ENCODE peak calls at places on chromosomes 13 and 19, in nine cellular contexts. One of them, this sample, is unnamed.

GRCh38 chr13:50403311-50403710 is 388.1 kb downstream of the KCNRG start:
- DNase-seq in breast epithelium: peak
- DNase-seq in fibroblast of gingiva: no peak
- DNase-seq in effector memory CD8-positive, alpha-beta T cell: no peak
- DNase-seq in activated naive CD8-positive, alpha-beta T cell treated with anti-CD3 and anti-CD28 coated beads, Interleukin-2, amount 50 U/mL, for 24 hours: no peak
- DNase-seq in neuronal stem cell: no peak
- DNase-seq in ecto neural progenitor cell: no peak
- DNase-seq in activated CD8-positive, alpha-beta memory T cell treated with anti-CD3 and anti-CD28 coated beads for 48 hours: no peak
- DNase-seq in CD8-positive, alpha-beta T cell: no peak
- DNase-seq in this sample: no peak

GRCh38 chr19:45443462-45444317 is 20.0 kb upstream of the ERCC1 start:
- DNase-seq in activated naive CD8-positive, alpha-beta T cell treated with anti-CD3 and anti-CD28 coated beads, Interleukin-2, amount 50 U/mL, for 24 hours: peak
- DNase-seq in activated CD8-positive, alpha-beta memory T cell treated with anti-CD3 and anti-CD28 coated beads for 48 hours: no peak
- DNase-seq in breast epithelium: peak
- DNase-seq in ecto neural progenitor cell: peak
- DNase-seq in neuronal stem cell: peak
- DNase-seq in fibroblast of gingiva: peak
- DNase-seq in effector memory CD8-positive, alpha-beta T cell: peak
- DNase-seq in CD8-positive, alpha-beta T cell: peak
- DNase-seq in this sample: peak

GRCh38 chr19:15439078-15439799 is 10.5 kb downstream of the WIZ start:
- DNase-seq in fibroblast of gingiva: no peak
- DNase-seq in activated CD8-positive, alpha-beta memory T cell treated with anti-CD3 and anti-CD28 coated beads for 48 hours: no peak
- DNase-seq in ecto neural progenitor cell: no peak
- DNase-seq in activated naive CD8-positive, alpha-beta T cell treated with anti-CD3 and anti-CD28 coated beads, Interleukin-2, amount 50 U/mL, for 24 hours: no peak
- DNase-seq in breast epithelium: no peak
- DNase-seq in neuronal stem cell: no peak
- DNase-seq in CD8-positive, alpha-beta T cell: no peak
- DNase-seq in effector memory CD8-positive, alpha-beta T cell: no peak
- DNase-seq in this sample: no peak

GRCh38 chr13:44565881-44566280 is 10.2 kb downstream of the TSC22D1 start:
- DNase-seq in ecto neural progenitor cell: no peak
- DNase-seq in activated CD8-positive, alpha-beta memory T cell treated with anti-CD3 and anti-CD28 coated beads for 48 hours: no peak
- DNase-seq in CD8-positive, alpha-beta T cell: no peak
- DNase-seq in activated naive CD8-positive, alpha-beta T cell treated with anti-CD3 and anti-CD28 coated beads, Interleukin-2, amount 50 U/mL, for 24 hours: no peak
- DNase-seq in breast epithelium: no peak
- DNase-seq in effector memory CD8-positive, alpha-beta T cell: no peak
- DNase-seq in fibroblast of gingiva: no peak
- DNase-seq in neuronal stem cell: no peak
- DNase-seq in this sample: peak

GRCh38 chr19:41696402-41697197 is 8.5 kb upstream of the CEACAM7 start:
- DNase-seq in activated naive CD8-positive, alpha-beta T cell treated with anti-CD3 and anti-CD28 coated beads, Interleukin-2, amount 50 U/mL, for 24 hours: no peak
- DNase-seq in effector memory CD8-positive, alpha-beta T cell: no peak
- DNase-seq in activated CD8-positive, alpha-beta memory T cell treated with anti-CD3 and anti-CD28 coated beads for 48 hours: no peak
- DNase-seq in neuronal stem cell: no peak
- DNase-seq in breast epithelium: no peak
- DNase-seq in fibroblast of gingiva: no peak
- DNase-seq in CD8-positive, alpha-beta T cell: peak
- DNase-seq in ecto neural progenitor cell: peak
- DNase-seq in this sample: no peak

GRCh38 chr19:45462174-45462573 is 5.6 kb upstream of the FOSB start:
- DNase-seq in activated CD8-positive, alpha-beta memory T cell treated with anti-CD3 and anti-CD28 coated beads for 48 hours: no peak
- DNase-seq in activated naive CD8-positive, alpha-beta T cell treated with anti-CD3 and anti-CD28 coated beads, Interleukin-2, amount 50 U/mL, for 24 hours: no peak
- DNase-seq in ecto neural progenitor cell: no peak
- DNase-seq in CD8-positive, alpha-beta T cell: no peak
- DNase-seq in effector memory CD8-positive, alpha-beta T cell: no peak
- DNase-seq in fibroblast of gingiva: no peak
- DNase-seq in breast epithelium: no peak
- DNase-seq in neuronal stem cell: no peak
- DNase-seq in this sample: no peak

GRCh38 chr13:48770372-48770771 is 116.6 kb downstream of the CYSLTR2 start:
- DNase-seq in ecto neural progenitor cell: no peak
- DNase-seq in activated naive CD8-positive, alpha-beta T cell treated with anti-CD3 and anti-CD28 coated beads, Interleukin-2, amount 50 U/mL, for 24 hours: no peak
- DNase-seq in effector memory CD8-positive, alpha-beta T cell: no peak
- DNase-seq in fibroblast of gingiva: no peak
- DNase-seq in activated CD8-positive, alpha-beta memory T cell treated with anti-CD3 and anti-CD28 coated beads for 48 hours: no peak
- DNase-seq in neuronal stem cell: no peak
- DNase-seq in CD8-positive, alpha-beta T cell: no peak
- DNase-seq in breast epithelium: no peak
- DNase-seq in this sample: no peak

GRCh38 chr13:100508996-100509395 is 79.6 kb downstream of the GGACT start:
- DNase-seq in neuronal stem cell: no peak
- DNase-seq in breast epithelium: no peak
- DNase-seq in ecto neural progenitor cell: no peak
- DNase-seq in activated CD8-positive, alpha-beta memory T cell treated with anti-CD3 and anti-CD28 coated beads for 48 hours: no peak
- DNase-seq in fibroblast of gingiva: peak
- DNase-seq in CD8-positive, alpha-beta T cell: no peak
- DNase-seq in effector memory CD8-positive, alpha-beta T cell: no peak
- DNase-seq in activated naive CD8-positive, alpha-beta T cell treated with anti-CD3 and anti-CD28 coated beads, Interleukin-2, amount 50 U/mL, for 24 hours: no peak
- DNase-seq in this sample: no peak

GRCh38 chr13:113317031-113317430 is 20.0 kb downstream of the LAMP1 start:
- DNase-seq in activated CD8-positive, alpha-beta memory T cell treated with anti-CD3 and anti-CD28 coated beads for 48 hours: no peak
- DNase-seq in neuronal stem cell: no peak
- DNase-seq in effector memory CD8-positive, alpha-beta T cell: no peak
- DNase-seq in CD8-positive, alpha-beta T cell: no peak
- DNase-seq in activated naive CD8-positive, alpha-beta T cell treated with anti-CD3 and anti-CD28 coated beads, Interleukin-2, amount 50 U/mL, for 24 hours: no peak
- DNase-seq in fibroblast of gingiva: no peak
- DNase-seq in ecto neural progenitor cell: no peak
- DNase-seq in breast epithelium: no peak
- DNase-seq in this sample: no peak

GRCh38 chr13:77833331-77833863 is 85.2 kb downstream of the EDNRB start:
- DNase-seq in ecto neural progenitor cell: no peak
- DNase-seq in breast epithelium: no peak
- DNase-seq in activated CD8-positive, alpha-beta memory T cell treated with anti-CD3 and anti-CD28 coated beads for 48 hours: no peak
- DNase-seq in fibroblast of gingiva: peak
- DNase-seq in CD8-positive, alpha-beta T cell: no peak
- DNase-seq in effector memory CD8-positive, alpha-beta T cell: no peak
- DNase-seq in activated naive CD8-positive, alpha-beta T cell treated with anti-CD3 and anti-CD28 coated beads, Interleukin-2, amount 50 U/mL, for 24 hours: no peak
- DNase-seq in neuronal stem cell: no peak
- DNase-seq in this sample: no peak

GRCh38 chr13:110676511-110677204 is 29.3 kb downstream of the CARS2 start:
- DNase-seq in activated naive CD8-positive, alpha-beta T cell treated with anti-CD3 and anti-CD28 coated beads, Interleukin-2, amount 50 U/mL, for 24 hours: peak
- DNase-seq in breast epithelium: no peak
- DNase-seq in activated CD8-positive, alpha-beta memory T cell treated with anti-CD3 and anti-CD28 coated beads for 48 hours: no peak
- DNase-seq in fibroblast of gingiva: no peak
- DNase-seq in ecto neural progenitor cell: no peak
- DNase-seq in effector memory CD8-positive, alpha-beta T cell: peak
- DNase-seq in CD8-positive, alpha-beta T cell: no peak
- DNase-seq in neuronal stem cell: no peak
- DNase-seq in this sample: no peak

GRCh38 chr13:48096670-48097069 is 1.8 kb upstream of the MED4 start:
- DNase-seq in fibroblast of gingiva: no peak
- DNase-seq in breast epithelium: no peak
- DNase-seq in effector memory CD8-positive, alpha-beta T cell: no peak
- DNase-seq in ecto neural progenitor cell: no peak
- DNase-seq in activated naive CD8-positive, alpha-beta T cell treated with anti-CD3 and anti-CD28 coated beads, Interleukin-2, amount 50 U/mL, for 24 hours: no peak
- DNase-seq in CD8-positive, alpha-beta T cell: no peak
- DNase-seq in neuronal stem cell: no peak
- DNase-seq in activated CD8-positive, alpha-beta memory T cell treated with anti-CD3 and anti-CD28 coated beads for 48 hours: no peak
- DNase-seq in this sample: no peak

GRCh38 chr13:23372264-23372905 is 61.1 kb downstream of the SACS start:
- DNase-seq in neuronal stem cell: no peak
- DNase-seq in fibroblast of gingiva: no peak
- DNase-seq in effector memory CD8-positive, alpha-beta T cell: no peak
- DNase-seq in activated CD8-positive, alpha-beta memory T cell treated with anti-CD3 and anti-CD28 coated beads for 48 hours: no peak
- DNase-seq in activated naive CD8-positive, alpha-beta T cell treated with anti-CD3 and anti-CD28 coated beads, Interleukin-2, amount 50 U/mL, for 24 hours: no peak
- DNase-seq in CD8-positive, alpha-beta T cell: no peak
- DNase-seq in ecto neural progenitor cell: no peak
- DNase-seq in breast epithelium: no peak
- DNase-seq in this sample: peak

GRCh38 chr19:40464059-40465024 is 1.2 kb downstream of the BLVRB start:
- DNase-seq in activated naive CD8-positive, alpha-beta T cell treated with anti-CD3 and anti-CD28 coated beads, Interleukin-2, amount 50 U/mL, for 24 hours: peak
- DNase-seq in breast epithelium: peak
- DNase-seq in CD8-positive, alpha-beta T cell: peak
- DNase-seq in ecto neural progenitor cell: peak
- DNase-seq in neuronal stem cell: peak
- DNase-seq in effector memory CD8-positive, alpha-beta T cell: peak
- DNase-seq in activated CD8-positive, alpha-beta memory T cell treated with anti-CD3 and anti-CD28 coated beads for 48 hours: no peak
- DNase-seq in fibroblast of gingiva: peak
- DNase-seq in this sample: peak

GRCh38 chr13:50357136-50357535 is 341.9 kb downstream of the KCNRG start:
- DNase-seq in activated naive CD8-positive, alpha-beta T cell treated with anti-CD3 and anti-CD28 coated beads, Interleukin-2, amount 50 U/mL, for 24 hours: no peak
- DNase-seq in activated CD8-positive, alpha-beta memory T cell treated with anti-CD3 and anti-CD28 coated beads for 48 hours: no peak
- DNase-seq in CD8-positive, alpha-beta T cell: no peak
- DNase-seq in fibroblast of gingiva: no peak
- DNase-seq in ecto neural progenitor cell: no peak
- DNase-seq in neuronal stem cell: no peak
- DNase-seq in breast epithelium: no peak
- DNase-seq in effector memory CD8-positive, alpha-beta T cell: no peak
- DNase-seq in this sample: no peak

GRCh38 chr13:78047151-78047550 is 128.5 kb upstream of the EDNRB start:
- DNase-seq in CD8-positive, alpha-beta T cell: no peak
- DNase-seq in fibroblast of gingiva: no peak
- DNase-seq in breast epithelium: no peak
- DNase-seq in activated CD8-positive, alpha-beta memory T cell treated with anti-CD3 and anti-CD28 coated beads for 48 hours: no peak
- DNase-seq in neuronal stem cell: no peak
- DNase-seq in ecto neural progenitor cell: no peak
- DNase-seq in effector memory CD8-positive, alpha-beta T cell: no peak
- DNase-seq in activated naive CD8-positive, alpha-beta T cell treated with anti-CD3 and anti-CD28 coated beads, Interleukin-2, amount 50 U/mL, for 24 hours: no peak
- DNase-seq in this sample: no peak

GRCh38 chr13:58025821-58026220 is 394.3 kb downstream of the PCDH17 start:
- DNase-seq in fibroblast of gingiva: no peak
- DNase-seq in neuronal stem cell: no peak
- DNase-seq in breast epithelium: no peak
- DNase-seq in activated CD8-positive, alpha-beta memory T cell treated with anti-CD3 and anti-CD28 coated beads for 48 hours: no peak
- DNase-seq in effector memory CD8-positive, alpha-beta T cell: no peak
- DNase-seq in activated naive CD8-positive, alpha-beta T cell treated with anti-CD3 and anti-CD28 coated beads, Interleukin-2, amount 50 U/mL, for 24 hours: no peak
- DNase-seq in CD8-positive, alpha-beta T cell: no peak
- DNase-seq in ecto neural progenitor cell: no peak
- DNase-seq in this sample: no peak

GRCh38 chr13:25179011-25179410 is 6.9 kb upstream of the AMER2 start:
- DNase-seq in breast epithelium: no peak
- DNase-seq in effector memory CD8-positive, alpha-beta T cell: no peak
- DNase-seq in ecto neural progenitor cell: no peak
- DNase-seq in activated CD8-positive, alpha-beta memory T cell treated with anti-CD3 and anti-CD28 coated beads for 48 hours: no peak
- DNase-seq in activated naive CD8-positive, alpha-beta T cell treated with anti-CD3 and anti-CD28 coated beads, Interleukin-2, amount 50 U/mL, for 24 hours: no peak
- DNase-seq in fibroblast of gingiva: no peak
- DNase-seq in CD8-positive, alpha-beta T cell: no peak
- DNase-seq in neuronal stem cell: no peak
- DNase-seq in this sample: no peak

GRCh38 chr13:29702912-29703351 is 107.4 kb upstream of the SLC7A1 start:
- DNase-seq in effector memory CD8-positive, alpha-beta T cell: no peak
- DNase-seq in CD8-positive, alpha-beta T cell: no peak
- DNase-seq in ecto neural progenitor cell: no peak
- DNase-seq in activated naive CD8-positive, alpha-beta T cell treated with anti-CD3 and anti-CD28 coated beads, Interleukin-2, amount 50 U/mL, for 24 hours: no peak
- DNase-seq in breast epithelium: no peak
- DNase-seq in fibroblast of gingiva: peak
- DNase-seq in activated CD8-positive, alpha-beta memory T cell treated with anti-CD3 and anti-CD28 coated beads for 48 hours: no peak
- DNase-seq in neuronal stem cell: no peak
- DNase-seq in this sample: peak

GRCh38 chr19:45444318-45445041 is 20.8 kb upstream of the ERCC1 start:
- DNase-seq in ecto neural progenitor cell: peak
- DNase-seq in neuronal stem cell: peak
- DNase-seq in activated naive CD8-positive, alpha-beta T cell treated with anti-CD3 and anti-CD28 coated beads, Interleukin-2, amount 50 U/mL, for 24 hours: peak
- DNase-seq in fibroblast of gingiva: peak
- DNase-seq in CD8-positive, alpha-beta T cell: peak
- DNase-seq in effector memory CD8-positive, alpha-beta T cell: peak
- DNase-seq in breast epithelium: peak
- DNase-seq in activated CD8-positive, alpha-beta memory T cell treated with anti-CD3 and anti-CD28 coated beads for 48 hours: peak
- DNase-seq in this sample: peak

GRCh38 chr19:38276942-38277517 is 12.7 kb downstream of the SPINT2 start:
- DNase-seq in fibroblast of gingiva: no peak
- DNase-seq in activated CD8-positive, alpha-beta memory T cell treated with anti-CD3 and anti-CD28 coated beads for 48 hours: no peak
- DNase-seq in activated naive CD8-positive, alpha-beta T cell treated with anti-CD3 and anti-CD28 coated beads, Interleukin-2, amount 50 U/mL, for 24 hours: no peak
- DNase-seq in ecto neural progenitor cell: no peak
- DNase-seq in CD8-positive, alpha-beta T cell: no peak
- DNase-seq in neuronal stem cell: no peak
- DNase-seq in breast epithelium: no peak
- DNase-seq in effector memory CD8-positive, alpha-beta T cell: no peak
- DNase-seq in this sample: no peak

GRCh38 chr13:85974604-85975366 is 175.6 kb upstream of the SLITRK6 start:
- DNase-seq in neuronal stem cell: no peak
- DNase-seq in CD8-positive, alpha-beta T cell: no peak
- DNase-seq in effector memory CD8-positive, alpha-beta T cell: no peak
- DNase-seq in ecto neural progenitor cell: no peak
- DNase-seq in activated naive CD8-positive, alpha-beta T cell treated with anti-CD3 and anti-CD28 coated beads, Interleukin-2, amount 50 U/mL, for 24 hours: no peak
- DNase-seq in fibroblast of gingiva: peak
- DNase-seq in activated CD8-positive, alpha-beta memory T cell treated with anti-CD3 and anti-CD28 coated beads for 48 hours: no peak
- DNase-seq in breast epithelium: no peak
- DNase-seq in this sample: no peak

GRCh38 chr19:42352216-42352892 is 26.9 kb downstream of the MEGF8 start:
- DNase-seq in ecto neural progenitor cell: peak
- DNase-seq in neuronal stem cell: peak
- DNase-seq in CD8-positive, alpha-beta T cell: no peak
- DNase-seq in fibroblast of gingiva: no peak
- DNase-seq in activated naive CD8-positive, alpha-beta T cell treated with anti-CD3 and anti-CD28 coated beads, Interleukin-2, amount 50 U/mL, for 24 hours: peak
- DNase-seq in activated CD8-positive, alpha-beta memory T cell treated with anti-CD3 and anti-CD28 coated beads for 48 hours: no peak
- DNase-seq in breast epithelium: peak
- DNase-seq in effector memory CD8-positive, alpha-beta T cell: no peak
- DNase-seq in this sample: peak

GRCh38 chr13:29893438-29893837 is 43.0 kb upstream of the UBL3 start:
- DNase-seq in ecto neural progenitor cell: no peak
- DNase-seq in neuronal stem cell: no peak
- DNase-seq in CD8-positive, alpha-beta T cell: no peak
- DNase-seq in effector memory CD8-positive, alpha-beta T cell: no peak
- DNase-seq in activated naive CD8-positive, alpha-beta T cell treated with anti-CD3 and anti-CD28 coated beads, Interleukin-2, amount 50 U/mL, for 24 hours: no peak
- DNase-seq in fibroblast of gingiva: no peak
- DNase-seq in activated CD8-positive, alpha-beta memory T cell treated with anti-CD3 and anti-CD28 coated beads for 48 hours: no peak
- DNase-seq in breast epithelium: no peak
- DNase-seq in this sample: no peak

This sample was measured in HFFc6.